ENCODE peak calls at places on chromosome 21, in seven cellular contexts. E is endothelial cell, J is left lung, Q is tibial artery, C is sigmoid colon, T is PC-9, K is lung. A is an unnamed sample.

GRCh38 chr21:30257773-30258172 is 25.0 kb downstream of the KRTAP24-1 start:
- DNase-seq in E (peak; percentile 34), J (no peak), Q (no peak), C (no peak), T (peak; percentile 12), K (no peak), A (no peak)

GRCh38 chr21:38773108-38774061 is 32.3 kb upstream of the ETS2 start:
- DNase-seq in E (no peak), J (no peak), Q (peak; percentile 85), C (no peak), T (peak; percentile 36), K (no peak), A (no peak)

GRCh38 chr21:32562915-32563314 is 22.4 kb downstream of the TCP10L start:
- DNase-seq in E (no peak), J (no peak), Q (no peak), C (no peak), T (no peak), K (no peak), A (no peak)

GRCh38 chr21:38561613-38562012 is 63.3 kb upstream of the ERG start:
- DNase-seq in E (no peak), J (no peak), Q (no peak), C (no peak), T (no peak), K (no peak), A (no peak)

GRCh38 chr21:37072239-37072987 is 458 bp downstream of the PIGP start:
- DNase-seq in E (no peak), J (peak; percentile 80), Q (peak; percentile 82), C (peak; percentile 88), T (no peak), K (no peak), A (peak; percentile 94)

GRCh38 chr21:46617267-46618051 is 12.6 kb upstream of the S100B start:
- DNase-seq in E (no peak), J (no peak), Q (no peak), C (no peak), T (no peak), K (no peak), A (no peak)

GRCh38 chr21:40757366-40757765 is 89.6 kb downstream of the DSCAM start:
- DNase-seq in E (no peak), J (no peak), Q (no peak), C (no peak), T (no peak), K (no peak), A (no peak)

GRCh38 chr21:15735409-15735808 is 5.6 kb downstream of the USP25 start:
- DNase-seq in E (no peak), J (no peak), Q (no peak), C (no peak), T (no peak), K (no peak), A (no peak)

GRCh38 chr21:41247561-41247968 is 69.0 kb upstream of the FAM3B start:
- DNase-seq in E (no peak), J (no peak), Q (peak; percentile 91), C (no peak), T (no peak), K (peak; percentile 61), A (no peak)

GRCh38 chr21:26836546-26836945 is 8.7 kb downstream of the ADAMTS1 start:
- DNase-seq in E (no peak), J (no peak), Q (no peak), C (no peak), T (no peak), K (no peak), A (no peak)

GRCh38 chr21:40166291-40166843 is 299.1 kb downstream of the PCP4 start:
- DNase-seq in E (no peak), J (no peak), Q (no peak), C (no peak), T (no peak), K (no peak), A (no peak)

GRCh38 chr21:42513151-42513984 is at the start of gene SLC37A1:
- DNase-seq in E (peak; percentile 42), J (no peak), Q (no peak), C (peak; percentile 61), T (peak; percentile 33), K (no peak), A (no peak)

GRCh38 chr21:34979383-34979782 is 69.7 kb downstream of the RUNX1 start:
- DNase-seq in E (no peak), J (no peak), Q (no peak), C (no peak), T (no peak), K (no peak), A (no peak)

GRCh38 chr21:31667639-31668038 is 8.1 kb downstream of the SOD1 start:
- DNase-seq in E (no peak), J (no peak), Q (no peak), C (no peak), T (no peak), K (no peak), A (no peak)

GRCh38 chr21:25370311-25370744 is 237.0 kb downstream of the MRPL39 start:
- DNase-seq in E (no peak), J (no peak), Q (no peak), C (no peak), T (no peak), K (no peak), A (no peak)

GRCh38 chr21:32184485-32184884 is 94.4 kb downstream of the MIS18A start:
- DNase-seq in E (no peak), J (no peak), Q (no peak), C (no peak), T (no peak), K (peak; percentile 17), A (no peak)

GRCh38 chr21:45989355-45990048 is 7.9 kb downstream of the COL6A1 start:
- DNase-seq in E (peak; percentile 3), J (peak; percentile 27), Q (peak; percentile 19), C (peak; percentile 67), T (no peak), K (no peak), A (peak; percentile 25)

GRCh38 chr21:36070999-36071398 is 1.2 kb downstream of the CBR1 start:
- DNase-seq in E (no peak), J (no peak), Q (no peak), C (no peak), T (no peak), K (no peak), A (no peak)

GRCh38 chr21:36073181-36073580 is 3.4 kb downstream of the CBR1 start:
- DNase-seq in E (no peak), J (no peak), Q (no peak), C (no peak), T (no peak), K (no peak), A (no peak)

GRCh38 chr21:36072453-36073167 is 2.8 kb downstream of the CBR1 start:
- DNase-seq in E (no peak), J (no peak), Q (no peak), C (no peak), T (no peak), K (no peak), A (no peak)

GRCh38 chr21:36068748-36069398 is 951 bp upstream of the CBR1 start:
- DNase-seq in E (no peak), J (no peak), Q (no peak), C (no peak), T (no peak), K (no peak), A (no peak)

GRCh38 chr21:36069713-36070573 is at the start of gene CBR1:
- DNase-seq in E (peak; percentile 22), J (peak; percentile 98), Q (peak; percentile 92), C (peak; percentile 98), T (peak; percentile 86), K (peak; percentile 95), A (peak; percentile 98)
- TF ChIP-seq CTCF in E (no peak), J (no peak), Q (no peak), C (no peak), T (no peak), K (no peak), A (no peak)

GRCh38 chr21:28086861-28087581 is 905.7 kb downstream of the LTN1 start:
- DNase-seq in E (no peak), J (no peak), Q (no peak), C (no peak), T (no peak), K (no peak), A (no peak)

GRCh38 chr21:28078126-28078525 is 914.6 kb downstream of the LTN1 start:
- DNase-seq in E (no peak), J (no peak), Q (no peak), C (no peak), T (no peak), K (no peak), A (no peak)

GRCh38 chr21:28084951-28085350 is 907.7 kb downstream of the LTN1 start:
- DNase-seq in E (no peak), J (no peak), Q (no peak), C (no peak), T (no peak), K (no peak), A (no peak)

GRCh38 chr21:28083350-28083749 is 909.3 kb downstream of the LTN1 start:
- DNase-seq in E (no peak), J (no peak), Q (no peak), C (no peak), T (no peak), K (no peak), A (no peak)
- TF ChIP-seq CTCF in E (no peak), J (no peak), Q (no peak), C (no peak), T (no peak), K (no peak), A (no peak)

DNA sequence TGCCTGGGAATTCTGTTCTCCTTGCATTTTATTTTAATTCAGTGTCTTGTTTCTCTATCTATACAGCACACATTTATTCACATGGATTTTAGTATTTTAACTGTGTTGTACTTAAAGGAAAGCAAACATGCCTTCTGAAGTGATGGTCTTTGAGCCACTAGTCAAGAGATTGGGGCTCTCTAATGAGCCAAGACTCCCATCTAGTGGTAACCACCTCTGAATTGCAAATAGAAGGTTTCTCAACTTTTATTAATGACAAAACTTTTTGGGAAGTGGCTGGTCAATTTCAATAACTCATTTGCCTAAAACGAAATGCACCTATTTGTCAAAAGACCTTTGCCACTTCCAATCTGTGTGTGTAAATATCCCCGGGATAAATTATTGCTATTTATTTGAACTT is 199.6 kb downstream of the LTN1 start:
- DNase-seq in E (no peak), J (no peak), Q (no peak), C (no peak), T (no peak), K (no peak), A (no peak)
- TF ChIP-seq CTCF in E (no peak), J (no peak), Q (peak; percentile 52), C (peak; percentile 36), T (no peak), K (no peak), A (peak; percentile 32)

GRCh38 chr21:44845418-44846200 is 27.7 kb upstream of the SUMO3 start:
- DNase-seq in E (peak; percentile 71), J (peak; percentile 67), Q (peak; percentile 51), C (peak; percentile 79), T (peak; percentile 71), K (peak; percentile 64), A (no peak)
- TF ChIP-seq CTCF in E (no peak), J (peak; percentile 19), Q (no peak), C (no peak), T (peak; percentile 48), K (no peak), A (peak; percentile 44)

GRCh38 chr21:14382486-14382834 is 486 bp downstream of the HSPA13 start:
- DNase-seq in E (no peak), J (peak; percentile 32), Q (no peak), C (no peak), T (no peak), K (no peak), A (peak; percentile 44)

DNA sequence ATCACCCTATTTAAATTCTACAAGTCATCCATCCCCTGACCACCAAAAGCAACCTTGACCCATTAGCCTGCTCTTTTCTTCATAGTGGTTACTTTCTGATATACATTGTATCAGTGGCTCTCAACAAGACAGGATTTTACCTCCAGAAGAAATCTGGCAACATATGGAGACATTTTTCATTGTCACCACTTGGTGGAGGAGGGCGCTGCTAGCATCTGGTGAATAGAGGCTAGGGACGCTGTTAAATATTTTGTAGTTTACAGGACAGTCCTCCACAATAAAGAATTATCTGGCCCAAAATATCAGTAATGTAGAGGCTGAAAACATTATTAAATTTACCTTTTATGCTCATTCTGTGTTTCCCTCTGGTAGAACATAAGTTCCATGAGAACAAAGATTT is 6.1 kb downstream of the HSPA13 start:
- DNase-seq in E (no peak), J (no peak), Q (no peak), C (no peak), T (no peak), K (no peak), A (no peak)
- TF ChIP-seq CTCF in E (no peak), J (no peak), Q (no peak), C (no peak), T (no peak), K (no peak), A (no peak)

A was measured in dorsolateral prefrontal cortex.